ENCODE peak calls at places on chromosomes 3 and 15, in seven cellular contexts. N is stimulated activated CD8-positive, alpha-beta memory T cell treated with anti-CD3 and anti-CD28 coated beads, Interleukin-12 subunit alpha, Interleukin-12 subunit beta, amount 100 ng/mL, for 1 hour; P is brain microvascular endothelial cell; I is T-helper 2 cell; Y is T-helper 17 cell; W is NCI-H1092; A is Panc1. K is an unnamed sample.

GRCh38 chr3:51637941-51638471 is 33.0 kb upstream of the TEX264 start:
- DNase-seq in I (no peak), Y (no peak), P (peak; percentile 72), W (no peak), A (peak; percentile 36), N (no peak), K (peak; percentile 58)

GRCh38 chr15:61144055-61144454 is 85.0 kb downstream of the RORA start:
- DNase-seq in P (no peak), I (no peak), N (no peak), W (no peak), Y (no peak), A (no peak), K (no peak)

GRCh38 chr15:70324001-70324974 is 226.6 kb upstream of the TLE3 start:
- DNase-seq in P (no peak), I (no peak), W (no peak), A (no peak), N (no peak), Y (no peak), K (no peak)

GRCh38 chr3:72100062-72100511 is 315.1 kb upstream of the PROK2 start:
- DNase-seq in I (no peak), W (peak; percentile 19), P (no peak), A (no peak), N (no peak), Y (no peak), K (no peak)

GRCh38 chr3:24255414-24255813 is 239.2 kb downstream of the THRB start:
- DNase-seq in P (no peak), I (no peak), W (no peak), Y (no peak), A (no peak), N (no peak), K (no peak)

GRCh38 chr3:89278305-89278704 is 170.9 kb downstream of the EPHA3 start:
- DNase-seq in I (no peak), A (no peak), W (no peak), N (no peak), Y (no peak), P (no peak), K (no peak)

GRCh38 chr15:69424001-69424400 is 9.9 kb downstream of the KIF23 start:
- DNase-seq in P (no peak), N (no peak), A (no peak), W (no peak), Y (no peak), I (no peak), K (no peak)

GRCh38 chr3:188470508-188471130 is 316.7 kb downstream of the LPP start:
- DNase-seq in N (no peak), A (no peak), Y (no peak), W (no peak), I (no peak), P (no peak), K (no peak)

GRCh38 chr3:60553144-60553543 is 698.1 kb downstream of the FHIT start:
- DNase-seq in P (no peak), Y (no peak), N (no peak), I (no peak), A (no peak), W (no peak), K (no peak)

GRCh38 chr3:140342668-140343067 is 335.2 kb upstream of the TRIM42 start:
- DNase-seq in N (no peak), W (no peak), A (no peak), Y (no peak), I (no peak), P (no peak), K (no peak)

GRCh38 chr3:127456471-127457093 is 134.0 kb downstream of the TPRA1 start:
- DNase-seq in P (peak; percentile 52), Y (no peak), W (no peak), I (no peak), A (no peak), N (no peak), K (no peak)

K was measured in NCI-H460.